ENCODE peak calls at places on chromosome 1, in eight cellular contexts. M is activated gamma-delta T cell treated with Interleukin-2 at 50 U/mL for 16 hours; P is NCI-H446; K is stimulated activated naive CD8-positive, alpha-beta T cell treated with anti-CD3 and anti-CD28 coated beads, Interleukin-15, Interleukin-2, amounts not matched to agents 100 U/mL and 50 U/mL, for 24 hours; Z is T47D; Q is GM12865; E is iris pigment epithelial cell; J is AG04450. D is an unnamed sample.

GRCh38 chr1:93888900-93889299 is 9.9 kb upstream of the DNTTIP2 start:
- DNase-seq in M (no peak), P (no peak), K (no peak), Z (no peak), Q (no peak), E (no peak), J (no peak), D (no peak)

GRCh38 chr1:37793773-37794371 is at the start of gene MANEAL:
- DNase-seq in M (peak; percentile 13), P (peak; percentile 72), K (peak; percentile 45), Z (peak; percentile 74), Q (peak; percentile 84), E (peak; percentile 64), J (no peak), D (peak; percentile 76)

GRCh38 chr1:151006331-151007052 is at the start of gene MINDY1:
- DNase-seq in M (no peak), P (peak; percentile 80), K (peak; percentile 43), Z (peak; percentile 82), Q (peak; percentile 67), E (peak; percentile 90), J (peak; percentile 63), D (peak; percentile 90)

GRCh38 chr1:110627763-110628162 is 21.6 kb upstream of the KCNA2 start:
- DNase-seq in M (no peak), P (no peak), K (no peak), Z (no peak), Q (no peak), E (no peak), J (no peak), D (no peak)

GRCh38 chr1:107991371-107992066 is 26.5 kb upstream of the VAV3 start:
- DNase-seq in M (no peak), P (peak; percentile 50), K (no peak), Z (no peak), Q (no peak), E (no peak), J (no peak), D (no peak)

GRCh38 chr1:151013518-151013917 is 5.3 kb downstream of the PRUNE1 start:
- DNase-seq in M (no peak), P (no peak), K (no peak), Z (no peak), Q (no peak), E (peak; percentile 39), J (no peak), D (no peak)

GRCh38 chr1:93770640-93771039 is 89.0 kb upstream of the BCAR3 start:
- DNase-seq in M (no peak), P (no peak), K (no peak), Z (no peak), Q (no peak), E (no peak), J (no peak), D (no peak)

GRCh38 chr1:245154429-245155185 is at the start of gene KIF26B:
- DNase-seq in M (no peak), P (peak; percentile 40), K (peak; percentile 44), Z (peak; percentile 50), Q (peak; percentile 54), E (peak; percentile 71), J (no peak), D (peak; percentile 59)

GRCh38 chr1:211833174-211833820 is 2.7 kb upstream of the LPGAT1 start:
- DNase-seq in M (no peak), P (no peak), K (peak; percentile 12), Z (no peak), Q (peak; percentile 46), E (no peak), J (no peak), D (no peak)

GRCh38 chr1:41582351-41582750 is 97.9 kb upstream of the EDN2 start:
- DNase-seq in M (no peak), P (no peak), K (no peak), Z (no peak), Q (no peak), E (no peak), J (no peak), D (no peak)

GRCh38 chr1:83531910-83532309 is 467.0 kb downstream of the TTLL7 start:
- DNase-seq in M (no peak), P (peak; percentile 59), K (no peak), Z (no peak), Q (no peak), E (no peak), J (no peak), D (peak; percentile 6)

GRCh38 chr1:200493344-200493743 is 83.5 kb upstream of the ZNF281 start:
- DNase-seq in M (no peak), P (no peak), K (no peak), Z (no peak), Q (no peak), E (no peak), J (no peak), D (no peak)

GRCh38 chr1:96559181-96559580 is 162.4 kb upstream of the PTBP2 start:
- DNase-seq in M (no peak), P (no peak), K (no peak), Z (no peak), Q (no peak), E (no peak), J (no peak), D (no peak)

GRCh38 chr1:29159773-29160172 is 21.9 kb downstream of the SRSF4 start:
- DNase-seq in M (no peak), P (no peak), K (no peak), Z (no peak), Q (no peak), E (no peak), J (no peak), D (no peak)

GRCh38 chr1:39970274-39970673 is 15.3 kb downstream of the MFSD2A start:
- DNase-seq in M (no peak), P (no peak), K (no peak), Z (no peak), Q (no peak), E (no peak), J (no peak), D (no peak)

GRCh38 chr1:180504186-180504585 is 1.8 kb upstream of the ACBD6 start:
- DNase-seq in M (no peak), P (no peak), K (no peak), Z (no peak), Q (no peak), E (no peak), J (no peak), D (no peak)

GRCh38 chr1:24725209-24725651 is 20.0 kb upstream of the CLIC4 start:
- DNase-seq in M (no peak), P (no peak), K (no peak), Z (no peak), Q (no peak), E (peak; percentile 36), J (no peak), D (no peak)

GRCh38 chr1:44608141-44608540 is 66.1 kb downstream of the TMEM53 start:
- DNase-seq in M (no peak), P (no peak), K (no peak), Z (no peak), Q (peak; percentile 14), E (peak; percentile 11), J (no peak), D (no peak)

GRCh38 chr1:119179051-119179450 is 38.6 kb upstream of the WARS2 start:
- DNase-seq in M (no peak), P (no peak), K (no peak), Z (no peak), Q (no peak), E (no peak), J (no peak), D (no peak)

GRCh38 chr1:34866762-34867109 is 7.2 kb upstream of the SMIM12 start:
- DNase-seq in M (no peak), P (no peak), K (no peak), Z (no peak), Q (no peak), E (no peak), J (no peak), D (no peak)

GRCh38 chr1:180778782-180779398 is 133.8 kb upstream of the KIAA1614 start:
- DNase-seq in M (no peak), P (no peak), K (no peak), Z (peak; percentile 33), Q (peak; percentile 30), E (no peak), J (no peak), D (no peak)

GRCh38 chr1:163673756-163674155 is 352.0 kb downstream of the NUF2 start:
- DNase-seq in M (no peak), P (no peak), K (no peak), Z (no peak), Q (no peak), E (peak; percentile 58), J (no peak), D (no peak)

GRCh38 chr1:246591958-246592357 is 25.7 kb downstream of the CNST start:
- DNase-seq in M (no peak), P (no peak), K (no peak), Z (no peak), Q (no peak), E (no peak), J (no peak), D (no peak)

GRCh38 chr1:246683521-246683920 is 40.7 kb upstream of the SCCPDH start:
- DNase-seq in M (no peak), P (no peak), K (no peak), Z (no peak), Q (no peak), E (no peak), J (no peak), D (no peak)

GRCh38 chr1:61184035-61184713 is 101.8 kb downstream of the NFIA start:
- DNase-seq in M (no peak), P (peak; percentile 100), K (no peak), Z (peak; percentile 16), Q (no peak), E (peak; percentile 96), J (peak; percentile 32), D (peak; percentile 72)

GRCh38 chr1:184583837-184584236 is 170.8 kb downstream of the EDEM3 start:
- DNase-seq in M (no peak), P (no peak), K (no peak), Z (no peak), Q (no peak), E (no peak), J (no peak), D (no peak)

GRCh38 chr1:215001419-215002021 is 81.0 kb upstream of the KCNK2 start:
- DNase-seq in M (no peak), P (no peak), K (no peak), Z (no peak), Q (peak; percentile 84), E (no peak), J (no peak), D (no peak)

GRCh38 chr1:196115641-196116040 is 492.6 kb downstream of the KCNT2 start:
- DNase-seq in M (no peak), P (peak; percentile 74), K (no peak), Z (no peak), Q (no peak), E (peak; percentile 67), J (peak; percentile 29), D (peak; percentile 32)

GRCh38 chr1:172906778-172907592 is 143.8 kb downstream of the TNFSF18 start:
- DNase-seq in M (no peak), P (no peak), K (no peak), Z (no peak), Q (peak; percentile 7), E (peak; percentile 96), J (no peak), D (no peak)

GRCh38 chr1:154609398-154610380 is 1.7 kb upstream of the ADAR start:
- DNase-seq in M (peak; percentile 47), P (no peak), K (peak; percentile 58), Z (no peak), Q (peak; percentile 82), E (no peak), J (no peak), D (no peak)

GRCh38 chr1:70487910-70488665 is 77.0 kb downstream of the CTH start:
- DNase-seq in M (no peak), P (peak; percentile 79), K (no peak), Z (peak; percentile 13), Q (peak; percentile 65), E (peak; percentile 55), J (no peak), D (peak; percentile 5)

D was measured in cerebellum.